ENCODE peak calls at places on chromosomes 16 and 17, in eight cellular contexts. One of them, this sample, is unnamed.

GRCh38 chr17:27294689-27295630 is 1.0 kb downstream of the WSB1 start:
- DNase-seq in heart right ventricle: peak
- DNase-seq in Peyer's patch: peak
- DNase-seq in right atrium auricular region: peak
- DNase-seq in adrenal gland: peak
- DNase-seq in ovary: peak
- DNase-seq in sigmoid colon: peak
- DNase-seq in substantia nigra: no peak
- DNase-seq in this sample: peak

GRCh38 chr17:39965017-39965699 is 2.4 kb downstream of the GSDMA start:
- DNase-seq in right atrium auricular region: no peak
- DNase-seq in substantia nigra: no peak
- DNase-seq in sigmoid colon: no peak
- DNase-seq in ovary: no peak
- DNase-seq in adrenal gland: no peak
- DNase-seq in heart right ventricle: no peak
- DNase-seq in Peyer's patch: no peak
- DNase-seq in this sample: no peak

GRCh38 chr17:49624896-49625295 is 49.2 kb downstream of the NXPH3 start:
- DNase-seq in substantia nigra: no peak
- DNase-seq in Peyer's patch: no peak
- DNase-seq in sigmoid colon: no peak
- DNase-seq in heart right ventricle: no peak
- DNase-seq in ovary: no peak
- DNase-seq in right atrium auricular region: no peak
- DNase-seq in adrenal gland: no peak
- DNase-seq in this sample: no peak

GRCh38 chr17:11768981-11769380 is 170.7 kb downstream of the DNAH9 start:
- DNase-seq in sigmoid colon: no peak
- DNase-seq in right atrium auricular region: no peak
- DNase-seq in Peyer's patch: no peak
- DNase-seq in adrenal gland: no peak
- DNase-seq in substantia nigra: no peak
- DNase-seq in heart right ventricle: no peak
- DNase-seq in ovary: no peak
- DNase-seq in this sample: no peak

GRCh38 chr17:70454908-70455307 is 285.6 kb downstream of the KCNJ2 start:
- DNase-seq in substantia nigra: no peak
- DNase-seq in heart right ventricle: no peak
- DNase-seq in right atrium auricular region: no peak
- DNase-seq in sigmoid colon: no peak
- DNase-seq in Peyer's patch: no peak
- DNase-seq in ovary: no peak
- DNase-seq in adrenal gland: no peak
- DNase-seq in this sample: no peak

GRCh38 chr16:11255737-11256656 is at the start of gene SOCS1:
- DNase-seq in adrenal gland: peak
- DNase-seq in heart right ventricle: peak
- DNase-seq in sigmoid colon: peak
- DNase-seq in Peyer's patch: peak
- DNase-seq in substantia nigra: peak
- DNase-seq in right atrium auricular region: peak
- DNase-seq in ovary: peak
- DNase-seq in this sample: peak

GRCh38 chr16:71311553-71312158 is 22.5 kb upstream of the CMTR2 start:
- DNase-seq in ovary: no peak
- DNase-seq in substantia nigra: no peak
- DNase-seq in heart right ventricle: no peak
- DNase-seq in Peyer's patch: peak
- DNase-seq in sigmoid colon: no peak
- DNase-seq in right atrium auricular region: no peak
- DNase-seq in adrenal gland: no peak
- DNase-seq in this sample: peak

GRCh38 chr17:63652106-63652505 is 29.9 kb downstream of the MAP3K3 start:
- DNase-seq in substantia nigra: no peak
- DNase-seq in sigmoid colon: no peak
- DNase-seq in heart right ventricle: no peak
- DNase-seq in Peyer's patch: no peak
- DNase-seq in ovary: no peak
- DNase-seq in adrenal gland: no peak
- DNase-seq in right atrium auricular region: no peak
- DNase-seq in this sample: no peak

GRCh38 chr16:56860226-56861020 is 4.6 kb upstream of the SLC12A3 start:
- DNase-seq in ovary: no peak
- DNase-seq in Peyer's patch: peak
- DNase-seq in adrenal gland: no peak
- DNase-seq in substantia nigra: no peak
- DNase-seq in heart right ventricle: no peak
- DNase-seq in sigmoid colon: no peak
- DNase-seq in right atrium auricular region: no peak
- DNase-seq in this sample: peak

GRCh38 chr16:67014641-67015315 is 14.2 kb upstream of the CBFB start:
- DNase-seq in adrenal gland: no peak
- DNase-seq in sigmoid colon: peak
- DNase-seq in right atrium auricular region: no peak
- DNase-seq in Peyer's patch: peak
- DNase-seq in substantia nigra: no peak
- DNase-seq in ovary: no peak
- DNase-seq in heart right ventricle: no peak
- DNase-seq in this sample: no peak
- H3K27ac ChIP-seq in adrenal gland: peak
- H3K27ac ChIP-seq in sigmoid colon: peak
- H3K27ac ChIP-seq in right atrium auricular region: no peak
- H3K27ac ChIP-seq in Peyer's patch: no peak
- H3K27ac ChIP-seq in substantia nigra: peak
- H3K27ac ChIP-seq in ovary: no peak
- H3K27ac ChIP-seq in heart right ventricle: peak
- H3K27ac ChIP-seq in this sample: peak

GRCh38 chr16:2162676-2163118 is 7.1 kb downstream of the TRAF7 start:
- DNase-seq in Peyer's patch: no peak
- DNase-seq in substantia nigra: no peak
- DNase-seq in heart right ventricle: no peak
- DNase-seq in right atrium auricular region: no peak
- DNase-seq in adrenal gland: no peak
- DNase-seq in ovary: no peak
- DNase-seq in sigmoid colon: no peak
- DNase-seq in this sample: no peak
- H3K27ac ChIP-seq in Peyer's patch: peak
- H3K27ac ChIP-seq in substantia nigra: no peak
- H3K27ac ChIP-seq in heart right ventricle: no peak
- H3K27ac ChIP-seq in right atrium auricular region: no peak
- H3K27ac ChIP-seq in adrenal gland: peak
- H3K27ac ChIP-seq in ovary: no peak
- H3K27ac ChIP-seq in sigmoid colon: peak
- H3K27ac ChIP-seq in this sample: peak

DNA sequence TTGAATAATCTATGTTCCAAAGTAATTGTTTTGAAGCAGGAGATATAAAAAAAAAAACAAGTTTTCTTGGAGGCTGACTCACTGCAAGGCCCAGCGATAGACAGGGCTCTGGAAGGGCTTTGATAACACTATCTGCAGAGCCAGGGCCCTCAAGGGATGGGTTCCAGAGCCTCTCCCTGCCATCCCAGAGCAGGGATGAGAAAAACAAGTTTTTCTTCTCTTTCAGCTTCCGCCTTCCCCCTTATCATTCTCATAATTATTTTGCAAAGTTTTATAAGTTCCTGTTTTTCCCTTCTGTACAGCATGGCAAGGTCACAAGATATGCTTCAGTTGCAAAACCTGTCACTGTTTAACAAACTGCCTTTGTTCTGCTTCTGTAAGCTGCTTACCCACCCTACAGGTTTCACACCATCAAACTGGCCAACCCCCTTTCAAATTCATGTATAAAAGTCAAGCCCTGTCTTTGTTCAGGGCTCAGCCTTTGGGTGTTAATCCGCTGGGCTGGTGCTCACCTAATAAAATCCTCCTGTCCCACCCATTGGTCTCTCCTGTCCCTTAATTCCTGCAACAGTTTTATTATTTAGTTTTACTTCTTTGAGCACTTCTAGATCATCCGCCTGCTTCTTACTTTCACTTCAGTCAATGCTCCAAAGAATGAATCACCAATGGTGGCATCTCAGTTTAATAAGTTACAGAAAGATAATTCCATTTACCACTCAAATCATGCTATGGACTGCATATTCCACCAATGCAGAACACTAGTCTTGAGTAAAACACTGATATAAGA is 5.6 kb upstream of the THUMPD1 start:
- DNase-seq in substantia nigra: no peak
- DNase-seq in sigmoid colon: no peak
- DNase-seq in Peyer's patch: no peak
- DNase-seq in heart right ventricle: no peak
- DNase-seq in ovary: no peak
- DNase-seq in adrenal gland: no peak
- DNase-seq in right atrium auricular region: no peak
- DNase-seq in this sample: no peak
- H3K27ac ChIP-seq in substantia nigra: no peak
- H3K27ac ChIP-seq in sigmoid colon: no peak
- H3K27ac ChIP-seq in Peyer's patch: no peak
- H3K27ac ChIP-seq in heart right ventricle: no peak
- H3K27ac ChIP-seq in ovary: no peak
- H3K27ac ChIP-seq in adrenal gland: no peak
- H3K27ac ChIP-seq in right atrium auricular region: no peak
- H3K27ac ChIP-seq in this sample: no peak

GRCh38 chr16:14071576-14072271 is 605 bp downstream of the MRTFB start:
- DNase-seq in sigmoid colon: no peak
- DNase-seq in heart right ventricle: no peak
- DNase-seq in right atrium auricular region: no peak
- DNase-seq in adrenal gland: no peak
- DNase-seq in ovary: no peak
- DNase-seq in Peyer's patch: no peak
- DNase-seq in substantia nigra: no peak
- DNase-seq in this sample: no peak
- H3K27ac ChIP-seq in sigmoid colon: peak
- H3K27ac ChIP-seq in heart right ventricle: peak
- H3K27ac ChIP-seq in right atrium auricular region: peak
- H3K27ac ChIP-seq in adrenal gland: peak
- H3K27ac ChIP-seq in ovary: peak
- H3K27ac ChIP-seq in Peyer's patch: peak
- H3K27ac ChIP-seq in substantia nigra: peak
- H3K27ac ChIP-seq in this sample: peak

This sample was measured in small intestine.